ENCODE peak calls at places on chromosomes 2 and 18, in ten cellular contexts. One of them, this sample, is unnamed.

GRCh38 chr2:107757223-107757622 is 69.5 kb upstream of the RGPD4 start:
- DNase-seq in heart left ventricle: no peak
- DNase-seq in transverse colon: no peak
- DNase-seq in A549: no peak
- DNase-seq in body of pancreas: no peak
- DNase-seq in Peyer's patch: no peak
- DNase-seq in spleen: no peak
- DNase-seq in stomach: no peak
- DNase-seq in ovary: no peak
- DNase-seq in adrenal gland: no peak
- DNase-seq in this sample: no peak

GRCh38 chr2:152646264-152646663 is 71.0 kb downstream of the PRPF40A start:
- DNase-seq in heart left ventricle: no peak
- DNase-seq in transverse colon: no peak
- DNase-seq in A549: no peak
- DNase-seq in body of pancreas: no peak
- DNase-seq in Peyer's patch: no peak
- DNase-seq in spleen: no peak
- DNase-seq in stomach: no peak
- DNase-seq in ovary: no peak
- DNase-seq in adrenal gland: no peak
- DNase-seq in this sample: no peak

GRCh38 chr18:32289480-32290075 is 99.7 kb downstream of the MEP1B start:
- DNase-seq in heart left ventricle: no peak
- DNase-seq in transverse colon: peak
- DNase-seq in A549: peak
- DNase-seq in body of pancreas: peak
- DNase-seq in Peyer's patch: no peak
- DNase-seq in spleen: no peak
- DNase-seq in stomach: peak
- DNase-seq in ovary: no peak
- DNase-seq in adrenal gland: peak
- DNase-seq in this sample: peak

GRCh38 chr2:47034973-47035609 is 119.5 kb upstream of the MCFD2 start:
- DNase-seq in heart left ventricle: no peak
- DNase-seq in transverse colon: peak
- DNase-seq in A549: no peak
- DNase-seq in body of pancreas: no peak
- DNase-seq in Peyer's patch: no peak
- DNase-seq in spleen: peak
- DNase-seq in stomach: no peak
- DNase-seq in ovary: no peak
- DNase-seq in adrenal gland: peak
- DNase-seq in this sample: no peak

GRCh38 chr2:227774895-227775842 is 29.5 kb downstream of the SCYGR8 start:
- DNase-seq in heart left ventricle: no peak
- DNase-seq in transverse colon: no peak
- DNase-seq in A549: no peak
- DNase-seq in body of pancreas: no peak
- DNase-seq in Peyer's patch: no peak
- DNase-seq in spleen: no peak
- DNase-seq in stomach: no peak
- DNase-seq in ovary: no peak
- DNase-seq in adrenal gland: no peak
- DNase-seq in this sample: no peak

GRCh38 chr2:85353876-85354285 is 447 bp downstream of the RETSAT start:
- DNase-seq in heart left ventricle: no peak
- DNase-seq in transverse colon: peak
- DNase-seq in A549: peak
- DNase-seq in body of pancreas: peak
- DNase-seq in Peyer's patch: peak
- DNase-seq in spleen: no peak
- DNase-seq in stomach: peak
- DNase-seq in ovary: peak
- DNase-seq in adrenal gland: peak
- DNase-seq in this sample: peak

GRCh38 chr18:21230436-21230835 is 11.6 kb upstream of the GREB1L start:
- DNase-seq in heart left ventricle: no peak
- DNase-seq in transverse colon: no peak
- DNase-seq in A549: no peak
- DNase-seq in body of pancreas: no peak
- DNase-seq in Peyer's patch: no peak
- DNase-seq in spleen: no peak
- DNase-seq in stomach: no peak
- DNase-seq in ovary: no peak
- DNase-seq in adrenal gland: no peak
- DNase-seq in this sample: no peak

GRCh38 chr2:215843579-215843978 is 169.8 kb downstream of the MREG start:
- DNase-seq in heart left ventricle: no peak
- DNase-seq in transverse colon: no peak
- DNase-seq in A549: peak
- DNase-seq in body of pancreas: no peak
- DNase-seq in Peyer's patch: no peak
- DNase-seq in spleen: no peak
- DNase-seq in stomach: no peak
- DNase-seq in ovary: no peak
- DNase-seq in adrenal gland: peak
- DNase-seq in this sample: no peak

DNA sequence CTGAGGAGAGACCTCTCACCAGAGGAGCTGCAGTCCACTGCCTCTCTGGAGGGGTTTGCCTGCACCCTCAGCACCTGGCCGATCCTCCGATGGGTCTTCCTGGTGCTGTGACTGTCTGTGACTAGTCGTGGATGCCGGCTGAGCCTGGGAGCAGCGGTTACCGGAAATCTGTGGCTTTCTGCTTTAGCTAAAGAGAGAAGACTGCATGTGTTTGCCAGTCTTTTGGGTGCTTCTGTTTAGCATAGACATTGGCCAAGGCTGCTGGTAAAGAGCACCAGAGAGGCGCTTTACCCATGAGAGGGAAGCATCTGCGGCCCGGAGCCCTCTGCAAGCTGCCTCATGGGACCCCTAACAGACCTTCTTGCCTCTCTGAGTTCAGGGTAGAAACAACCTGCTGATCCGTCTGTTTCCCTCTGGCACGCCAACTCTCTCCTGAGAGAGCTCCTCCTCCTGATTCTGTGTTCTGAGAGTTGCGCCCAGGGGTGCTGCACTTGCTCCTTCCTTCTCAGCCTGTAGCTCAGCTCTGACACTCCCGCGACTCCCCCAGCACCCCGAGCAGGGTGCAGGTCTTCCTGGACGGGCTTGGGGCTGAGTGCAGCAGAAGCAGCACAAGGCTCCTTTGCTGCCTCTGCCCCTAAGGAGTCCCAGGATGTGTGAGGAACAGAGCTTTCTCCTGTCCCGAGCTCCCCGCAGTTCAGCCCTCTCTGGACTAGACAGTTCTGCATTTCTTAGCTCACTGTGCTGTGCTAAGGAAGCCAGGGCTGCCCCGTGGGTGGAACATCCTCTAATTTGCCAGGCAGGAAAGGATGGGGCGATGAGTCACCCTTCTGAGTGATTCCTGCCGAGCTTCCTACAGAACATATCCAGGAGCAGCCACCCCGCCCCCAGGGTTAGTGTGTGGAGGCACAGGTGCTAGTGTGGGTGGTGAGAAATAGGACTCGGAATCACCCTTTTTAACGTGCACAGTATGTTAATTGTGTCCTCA is 203.2 kb downstream of the SH3RF3 start:
- DNase-seq in heart left ventricle: peak
- DNase-seq in transverse colon: peak
- DNase-seq in A549: peak
- DNase-seq in body of pancreas: peak
- DNase-seq in Peyer's patch: peak
- DNase-seq in spleen: peak
- DNase-seq in stomach: peak
- DNase-seq in ovary: peak
- DNase-seq in adrenal gland: peak
- DNase-seq in this sample: peak
- TF ChIP-seq POLR2A in heart left ventricle: peak
- TF ChIP-seq POLR2A in transverse colon: no peak
- TF ChIP-seq POLR2A in A549: no peak
- TF ChIP-seq POLR2A in body of pancreas: no peak
- TF ChIP-seq POLR2A in Peyer's patch: no peak
- TF ChIP-seq POLR2A in spleen: no peak
- TF ChIP-seq POLR2A in stomach: no peak
- TF ChIP-seq POLR2A in ovary: no peak
- TF ChIP-seq POLR2A in adrenal gland: peak
- TF ChIP-seq POLR2A in this sample: no peak

DNA sequence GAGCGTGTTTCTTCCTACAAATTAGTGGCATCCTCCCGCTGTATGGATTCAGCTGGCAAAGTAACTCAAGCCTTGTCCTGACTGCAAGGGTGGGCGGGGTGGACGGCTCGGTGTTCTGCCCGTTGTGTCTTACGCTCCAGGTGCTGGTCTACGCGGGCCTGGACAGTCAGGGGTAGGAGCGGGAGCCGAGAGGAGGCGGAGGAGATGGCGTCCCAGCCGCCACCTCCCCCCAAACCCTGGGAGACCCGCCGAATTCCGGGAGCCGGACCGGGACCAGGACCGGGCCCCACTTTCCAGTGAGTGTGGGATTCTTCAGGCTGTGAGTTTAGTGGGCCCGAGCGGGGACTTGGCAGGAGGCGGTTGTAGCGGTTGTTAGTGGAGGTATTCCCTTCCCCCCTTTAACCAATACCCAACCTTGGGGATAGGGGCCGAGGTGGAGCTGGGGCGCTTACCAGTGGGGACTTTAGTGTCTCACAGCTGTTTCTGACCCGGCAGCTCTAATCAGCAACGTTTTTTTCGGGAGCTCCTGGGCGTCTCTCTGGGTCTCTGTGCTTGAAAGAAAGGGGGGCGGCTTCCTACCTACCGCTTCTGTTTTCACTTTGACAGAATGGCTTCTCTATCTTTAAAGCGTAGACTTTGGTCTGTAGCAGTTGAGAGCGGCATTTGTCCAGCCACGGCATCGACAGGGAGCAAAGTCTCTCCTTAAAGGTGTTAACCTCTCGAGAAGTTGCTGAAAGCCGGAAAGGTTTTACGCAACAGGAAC is at the start of the genes PEX13 and PUS10:
- DNase-seq in heart left ventricle: peak
- DNase-seq in transverse colon: peak
- DNase-seq in A549: peak
- DNase-seq in body of pancreas: peak
- DNase-seq in Peyer's patch: peak
- DNase-seq in spleen: peak
- DNase-seq in stomach: peak
- DNase-seq in ovary: peak
- DNase-seq in adrenal gland: peak
- DNase-seq in this sample: peak
- TF ChIP-seq POLR2A in heart left ventricle: peak
- TF ChIP-seq POLR2A in transverse colon: peak
- TF ChIP-seq POLR2A in A549: peak
- TF ChIP-seq POLR2A in body of pancreas: peak
- TF ChIP-seq POLR2A in Peyer's patch: peak
- TF ChIP-seq POLR2A in spleen: no peak
- TF ChIP-seq POLR2A in stomach: peak
- TF ChIP-seq POLR2A in ovary: peak
- TF ChIP-seq POLR2A in adrenal gland: peak
- TF ChIP-seq POLR2A in this sample: peak

DNA sequence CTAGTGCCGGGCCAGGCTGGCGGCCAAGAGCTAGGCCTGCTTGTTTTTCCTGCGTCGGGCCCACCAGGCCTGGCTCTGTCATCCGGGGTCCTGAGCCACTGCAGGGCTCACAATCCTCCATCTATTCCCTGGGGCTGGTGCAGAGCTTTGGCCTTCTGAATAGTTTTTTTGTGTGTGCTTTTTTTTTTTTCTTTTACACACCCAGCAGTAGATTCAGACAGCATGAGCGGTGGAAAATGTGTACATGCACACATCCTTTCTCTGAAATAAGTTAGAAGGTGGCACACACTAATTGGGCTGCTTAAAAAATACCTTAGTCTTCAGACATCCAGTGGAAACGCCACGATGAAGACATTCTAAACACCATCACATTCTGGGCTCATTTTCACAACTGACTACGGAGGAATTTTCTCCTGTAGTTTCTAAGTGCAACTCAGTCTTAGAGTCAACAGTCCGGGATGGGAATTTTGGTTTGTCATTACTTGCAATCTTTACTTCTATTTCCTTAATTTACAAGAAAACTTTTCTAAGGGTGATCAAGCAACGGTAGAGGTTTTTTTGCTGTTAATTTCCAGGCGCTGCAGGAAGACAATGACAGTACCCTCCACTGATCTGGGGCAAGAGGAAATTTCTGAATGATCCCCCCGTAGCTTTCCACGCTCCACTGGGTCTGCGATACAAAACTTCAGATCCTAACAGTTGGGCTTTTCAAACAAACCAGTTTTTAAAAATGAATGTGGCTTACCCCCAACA is 6.0 kb downstream of the ZFP36L2 start:
- DNase-seq in heart left ventricle: no peak
- DNase-seq in transverse colon: no peak
- DNase-seq in A549: no peak
- DNase-seq in body of pancreas: no peak
- DNase-seq in Peyer's patch: no peak
- DNase-seq in spleen: peak
- DNase-seq in stomach: no peak
- DNase-seq in ovary: no peak
- DNase-seq in adrenal gland: no peak
- DNase-seq in this sample: no peak
- TF ChIP-seq POLR2A in heart left ventricle: no peak
- TF ChIP-seq POLR2A in transverse colon: peak
- TF ChIP-seq POLR2A in A549: no peak
- TF ChIP-seq POLR2A in body of pancreas: peak
- TF ChIP-seq POLR2A in Peyer's patch: no peak
- TF ChIP-seq POLR2A in spleen: no peak
- TF ChIP-seq POLR2A in stomach: no peak
- TF ChIP-seq POLR2A in ovary: no peak
- TF ChIP-seq POLR2A in adrenal gland: no peak
- TF ChIP-seq POLR2A in this sample: no peak

GRCh38 chr18:9927392-9928063 is 13.7 kb downstream of the VAPA start:
- DNase-seq in heart left ventricle: no peak
- DNase-seq in transverse colon: no peak
- DNase-seq in A549: no peak
- DNase-seq in body of pancreas: no peak
- DNase-seq in Peyer's patch: no peak
- DNase-seq in spleen: no peak
- DNase-seq in stomach: no peak
- DNase-seq in ovary: no peak
- DNase-seq in adrenal gland: no peak
- DNase-seq in this sample: no peak

GRCh38 chr18:9926977-9927376 is 13.2 kb downstream of the VAPA start:
- DNase-seq in heart left ventricle: no peak
- DNase-seq in transverse colon: no peak
- DNase-seq in A549: no peak
- DNase-seq in body of pancreas: no peak
- DNase-seq in Peyer's patch: no peak
- DNase-seq in spleen: no peak
- DNase-seq in stomach: no peak
- DNase-seq in ovary: no peak
- DNase-seq in adrenal gland: no peak
- DNase-seq in this sample: no peak

GRCh38 chr18:9931146-9931545 is 17.3 kb downstream of the VAPA start:
- DNase-seq in heart left ventricle: no peak
- DNase-seq in transverse colon: no peak
- DNase-seq in A549: no peak
- DNase-seq in body of pancreas: no peak
- DNase-seq in Peyer's patch: no peak
- DNase-seq in spleen: no peak
- DNase-seq in stomach: no peak
- DNase-seq in ovary: no peak
- DNase-seq in adrenal gland: no peak
- DNase-seq in this sample: no peak

GRCh38 chr18:9930299-9930884 is 16.6 kb downstream of the VAPA start:
- DNase-seq in heart left ventricle: no peak
- DNase-seq in transverse colon: no peak
- DNase-seq in A549: no peak
- DNase-seq in body of pancreas: no peak
- DNase-seq in Peyer's patch: no peak
- DNase-seq in spleen: no peak
- DNase-seq in stomach: no peak
- DNase-seq in ovary: no peak
- DNase-seq in adrenal gland: no peak
- DNase-seq in this sample: no peak

GRCh38 chr18:9928646-9929259 is 14.9 kb downstream of the VAPA start:
- DNase-seq in heart left ventricle: no peak
- DNase-seq in transverse colon: no peak
- DNase-seq in A549: no peak
- DNase-seq in body of pancreas: no peak
- DNase-seq in Peyer's patch: no peak
- DNase-seq in spleen: no peak
- DNase-seq in stomach: no peak
- DNase-seq in ovary: no peak
- DNase-seq in adrenal gland: no peak
- DNase-seq in this sample: no peak
- TF ChIP-seq POLR2A in heart left ventricle: no peak
- TF ChIP-seq POLR2A in transverse colon: no peak
- TF ChIP-seq POLR2A in A549: no peak
- TF ChIP-seq POLR2A in body of pancreas: no peak
- TF ChIP-seq POLR2A in Peyer's patch: no peak
- TF ChIP-seq POLR2A in spleen: no peak
- TF ChIP-seq POLR2A in stomach: no peak
- TF ChIP-seq POLR2A in ovary: no peak
- TF ChIP-seq POLR2A in adrenal gland: no peak
- TF ChIP-seq POLR2A in this sample: no peak